ENCODE peak calls at places on chromosomes 12 and 14, in eight cellular contexts. K is H9, N is fibroblast of villous mesenchyme, P is tibial artery, C is HFFc6, X is spleen, Z is neural crest cell, S is endothelial cell. F is an unnamed sample.

GRCh38 chr12:79300199-79300568 is 390.6 kb downstream of the PAWR start:
- DNase-seq in N (peak), Z (no peak), X (no peak), S (no peak), P (no peak), K (no peak), C (peak), F (peak)

GRCh38 chr12:92193846-92194245 is 48.2 kb upstream of the BTG1 start:
- DNase-seq in K (no peak), Z (no peak), X (no peak), C (no peak), S (no peak), P (no peak), N (no peak), F (no peak)

GRCh38 chr14:104813286-104813685 is 12.4 kb downstream of the ZBTB42 start:
- DNase-seq in X (peak), Z (no peak), N (no peak), S (no peak), P (no peak), K (no peak), C (no peak), F (no peak)

GRCh38 chr14:32366256-32366655 is 37.2 kb downstream of the AKAP6 start:
- DNase-seq in K (no peak), C (peak), Z (no peak), N (no peak), P (no peak), X (no peak), S (no peak), F (no peak)

GRCh38 chr12:25939606-25940005 is 18.9 kb upstream of the RASSF8 start:
- DNase-seq in P (no peak), S (no peak), C (no peak), X (no peak), Z (no peak), N (no peak), K (no peak), F (no peak)

GRCh38 chr12:130702966-130703732 is 12.9 kb downstream of the RIMBP2 start:
- DNase-seq in Z (no peak), K (peak), N (no peak), C (no peak), P (peak), S (no peak), X (no peak), F (no peak)

GRCh38 chr14:54528973-54529372 is 19.3 kb downstream of the CGRRF1 start:
- DNase-seq in X (no peak), P (no peak), N (no peak), C (no peak), K (no peak), S (no peak), Z (no peak), F (no peak)

GRCh38 chr14:81473456-81474155 is 60.0 kb downstream of the SEL1L start:
- DNase-seq in C (no peak), Z (no peak), P (no peak), K (no peak), S (no peak), N (no peak), X (no peak), F (no peak)

GRCh38 chr12:107568718-107569117 is 116.9 kb upstream of the PWP1 start:
- DNase-seq in Z (no peak), N (no peak), X (no peak), S (no peak), P (no peak), C (no peak), K (no peak), F (no peak)

GRCh38 chr12:118055865-118056773 is 4.9 kb downstream of the WSB2 start:
- DNase-seq in K (no peak), N (peak), P (no peak), S (no peak), X (no peak), Z (no peak), C (no peak), F (no peak)

GRCh38 chr12:124621296-124621660 is 53.9 kb upstream of the NCOR2 start:
- DNase-seq in X (no peak), K (peak), C (no peak), P (peak), Z (no peak), N (no peak), S (no peak), F (no peak)

GRCh38 chr12:131085816-131086591 is 132.3 kb downstream of the ADGRD1 start:
- DNase-seq in C (no peak), Z (no peak), P (peak), K (no peak), X (peak), N (no peak), S (no peak), F (no peak)

GRCh38 chr14:34981743-34982420 is 910 bp upstream of the SRP54 start:
- DNase-seq in C (peak), S (peak), Z (peak), K (no peak), P (no peak), X (peak), N (no peak), F (peak)

GRCh38 chr14:20657216-20658211 is 16.0 kb upstream of the OR6S1 start:
- DNase-seq in P (no peak), S (peak), C (peak), X (peak), N (no peak), K (peak), Z (no peak), F (peak)

GRCh38 chr12:120659151-120659525 is 18.7 kb downstream of the CABP1 start:
- DNase-seq in Z (no peak), C (no peak), S (no peak), K (no peak), P (no peak), X (no peak), N (no peak), F (no peak)

GRCh38 chr14:94129111-94129757 is at the start of gene IFI27L2:
- DNase-seq in C (peak), N (peak), P (peak), K (peak), X (peak), S (peak), Z (peak), F (peak)
- TF ChIP-seq CTCF in C (peak), N (peak), P (peak), K (peak), X (peak), S (no peak), Z (peak), F (peak)

DNA sequence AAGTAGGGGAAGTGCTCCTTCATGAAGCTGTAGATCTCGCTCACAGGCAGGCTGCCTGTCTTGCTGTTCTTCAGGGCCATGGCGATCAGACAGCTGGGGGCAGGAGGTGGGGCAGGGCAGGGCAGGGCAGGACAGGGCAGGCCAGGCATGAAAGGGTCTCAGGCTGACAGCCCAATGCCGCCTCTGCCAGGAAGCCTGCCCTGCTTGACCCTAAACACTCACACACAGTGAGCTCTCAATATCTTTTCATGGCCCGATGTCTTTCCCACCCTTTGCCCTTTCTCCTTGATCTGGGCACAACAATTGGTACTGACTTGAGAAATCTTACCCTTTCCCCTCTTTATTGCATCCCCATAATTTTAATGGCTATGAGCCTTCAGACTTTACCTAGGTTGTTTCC is 22.4 kb downstream of the FOXN4 start:
- DNase-seq in Z (no peak), S (no peak), N (no peak), C (no peak), P (no peak), X (no peak), K (no peak), F (no peak)
- TF ChIP-seq CTCF in Z (no peak), S (no peak), N (no peak), C (no peak), P (no peak), X (no peak), K (no peak), F (no peak)

GRCh38 chr12:67727652-67728295 is 79.2 kb downstream of the DYRK2 start:
- DNase-seq in C (no peak), N (peak), K (no peak), X (no peak), P (no peak), Z (no peak), S (no peak), F (no peak)

GRCh38 chr12:67732857-67733256 is 84.3 kb downstream of the DYRK2 start:
- DNase-seq in S (no peak), N (no peak), C (no peak), X (no peak), Z (no peak), K (no peak), P (no peak), F (no peak)

GRCh38 chr12:67726868-67727267 is 78.3 kb downstream of the DYRK2 start:
- DNase-seq in N (no peak), C (no peak), X (no peak), P (no peak), K (no peak), Z (no peak), S (no peak), F (no peak)

GRCh38 chr12:67728296-67728666 is 79.7 kb downstream of the DYRK2 start:
- DNase-seq in C (no peak), X (no peak), N (no peak), S (no peak), Z (no peak), K (no peak), P (no peak), F (no peak)
- TF ChIP-seq CTCF in C (no peak), X (no peak), N (no peak), S (no peak), Z (no peak), K (no peak), P (no peak), F (no peak)

GRCh38 chr12:4911316-4911994 is 1.8 kb downstream of the KCNA1 start:
- DNase-seq in C (no peak), N (no peak), P (no peak), K (peak), X (no peak), Z (no peak), S (no peak), F (no peak)

GRCh38 chr12:4909734-4910501 is at the start of gene KCNA1:
- DNase-seq in P (no peak), S (peak), C (no peak), X (no peak), N (no peak), K (peak), Z (no peak), F (no peak)

GRCh38 chr12:4909397-4909733 is 340 bp upstream of the KCNA1 start:
- DNase-seq in P (no peak), C (no peak), K (peak), X (no peak), S (peak), N (no peak), Z (peak), F (no peak)

GRCh38 chr12:4910502-4911315 is 1.0 kb downstream of the KCNA1 start:
- DNase-seq in N (no peak), P (no peak), C (no peak), Z (no peak), S (no peak), X (no peak), K (peak), F (no peak)

GRCh38 chr12:4908694-4909396 is 860 bp upstream of the KCNA1 start:
- DNase-seq in P (no peak), X (no peak), S (peak), K (peak), Z (peak), C (no peak), N (no peak), F (no peak)
- TF ChIP-seq CTCF in P (no peak), X (no peak), S (no peak), K (peak), Z (peak), C (no peak), N (no peak), F (no peak)

GRCh38 chr12:49557917-49558215 is 10.1 kb downstream of the MCRS1 start:
- DNase-seq in P (no peak), Z (no peak), X (peak), N (no peak), S (no peak), K (no peak), C (no peak), F (no peak)
- TF ChIP-seq CTCF in P (no peak), Z (no peak), X (no peak), N (peak), S (no peak), K (no peak), C (peak), F (peak)

GRCh38 chr14:103002578-103003350 is 54.6 kb downstream of the CDC42BPB start:
- DNase-seq in Z (no peak), P (peak), K (no peak), X (peak), S (no peak), C (no peak), N (no peak), F (no peak)

GRCh38 chr14:103000291-103000921 is 56.9 kb downstream of the CDC42BPB start:
- DNase-seq in S (no peak), Z (no peak), P (no peak), K (no peak), N (peak), X (no peak), C (no peak), F (no peak)

GRCh38 chr14:103003351-103003615 is 54.1 kb downstream of the CDC42BPB start:
- DNase-seq in S (no peak), P (peak), Z (no peak), X (no peak), C (no peak), K (no peak), N (no peak), F (no peak)

GRCh38 chr14:103001226-103001625 is 56.1 kb downstream of the CDC42BPB start:
- DNase-seq in P (no peak), S (no peak), C (no peak), X (no peak), Z (no peak), N (no peak), K (no peak), F (no peak)

GRCh38 chr14:103001651-103002396 is 55.5 kb downstream of the CDC42BPB start:
- DNase-seq in P (no peak), N (no peak), C (no peak), Z (no peak), K (no peak), X (peak), S (no peak), F (no peak)
- TF ChIP-seq CTCF in P (no peak), N (no peak), C (no peak), Z (no peak), K (no peak), X (no peak), S (no peak), F (no peak)

GRCh38 chr12:43147893-43148292 is 404.1 kb downstream of the ADAMTS20 start:
- DNase-seq in P (no peak), K (no peak), S (no peak), X (no peak), C (no peak), N (peak), Z (no peak), F (peak)
- TF ChIP-seq CTCF in P (no peak), K (no peak), S (no peak), X (no peak), C (no peak), N (no peak), Z (no peak), F (no peak)

F was measured in MCF 10A.